ENCODE peak calls at places on chromosome 5, in five cellular contexts. One of them, this sample, is unnamed.

GRCh38 chr5:177389368-177390169 is 5.3 kb downstream of the SLC34A1 start:
- DNase-seq in mesenchymal stem cell: peak
- DNase-seq in H1: no peak
- DNase-seq in trophoblast cell: peak
- DNase-seq in H9: peak
- DNase-seq in this sample: no peak

GRCh38 chr5:32174011-32174866 is at the start of gene GOLPH3:
- DNase-seq in mesenchymal stem cell: peak
- DNase-seq in H1: peak
- DNase-seq in trophoblast cell: peak
- DNase-seq in H9: peak
- DNase-seq in this sample: peak

GRCh38 chr5:19837536-19838179 is 150.3 kb downstream of the CDH18 start:
- DNase-seq in mesenchymal stem cell: peak
- DNase-seq in H1: no peak
- DNase-seq in trophoblast cell: no peak
- DNase-seq in H9: no peak
- DNase-seq in this sample: no peak

GRCh38 chr5:30041291-30041690 is 1152.2 kb upstream of the CDH6 start:
- DNase-seq in mesenchymal stem cell: no peak
- DNase-seq in H1: no peak
- DNase-seq in trophoblast cell: no peak
- DNase-seq in H9: no peak
- DNase-seq in this sample: no peak

GRCh38 chr5:150114102-150114641 is 27.8 kb upstream of the CSF1R start:
- DNase-seq in mesenchymal stem cell: no peak
- DNase-seq in H1: peak
- DNase-seq in trophoblast cell: no peak
- DNase-seq in H9: peak
- DNase-seq in this sample: no peak

GRCh38 chr5:1437452-1437851 is 7.8 kb downstream of the SLC6A3 start:
- DNase-seq in mesenchymal stem cell: peak
- DNase-seq in H1: no peak
- DNase-seq in trophoblast cell: peak
- DNase-seq in H9: peak
- DNase-seq in this sample: no peak

GRCh38 chr5:156753846-156754245 is 96.2 kb upstream of the PPP1R2B start:
- DNase-seq in mesenchymal stem cell: no peak
- DNase-seq in H1: no peak
- DNase-seq in trophoblast cell: no peak
- DNase-seq in H9: no peak
- DNase-seq in this sample: no peak

GRCh38 chr5:96829336-96829735 is 21.6 kb upstream of the ERAP1 start:
- DNase-seq in mesenchymal stem cell: no peak
- DNase-seq in H1: no peak
- DNase-seq in trophoblast cell: no peak
- DNase-seq in H9: no peak
- DNase-seq in this sample: no peak

GRCh38 chr5:134275822-134276221 is 49.9 kb upstream of the PPP2CA start:
- DNase-seq in mesenchymal stem cell: peak
- DNase-seq in H1: no peak
- DNase-seq in trophoblast cell: no peak
- DNase-seq in H9: no peak
- DNase-seq in this sample: no peak

GRCh38 chr5:141338538-141339306 is at the start of gene PCDHGA2:
- DNase-seq in mesenchymal stem cell: no peak
- DNase-seq in H1: no peak
- DNase-seq in trophoblast cell: no peak
- DNase-seq in H9: peak
- DNase-seq in this sample: no peak

GRCh38 chr5:100904259-100904822 is 1.3 kb upstream of the ST8SIA4 start:
- DNase-seq in mesenchymal stem cell: no peak
- DNase-seq in H1: no peak
- DNase-seq in trophoblast cell: peak
- DNase-seq in H9: peak
- DNase-seq in this sample: no peak

GRCh38 chr5:53469946-53470687 is 10.3 kb upstream of the FST start:
- DNase-seq in mesenchymal stem cell: no peak
- DNase-seq in H1: no peak
- DNase-seq in trophoblast cell: peak
- DNase-seq in H9: no peak
- DNase-seq in this sample: no peak

GRCh38 chr5:169064093-169064492 is 236.8 kb downstream of the SLIT3 start:
- DNase-seq in mesenchymal stem cell: no peak
- DNase-seq in H1: no peak
- DNase-seq in trophoblast cell: no peak
- DNase-seq in H9: no peak
- DNase-seq in this sample: no peak

GRCh38 chr5:133655966-133656365 is 43.6 kb upstream of the FSTL4 start:
- DNase-seq in mesenchymal stem cell: no peak
- DNase-seq in H1: no peak
- DNase-seq in trophoblast cell: no peak
- DNase-seq in H9: no peak
- DNase-seq in this sample: no peak

GRCh38 chr5:67414712-67415111 is 218.1 kb upstream of the CD180 start:
- DNase-seq in mesenchymal stem cell: no peak
- DNase-seq in H1: no peak
- DNase-seq in trophoblast cell: peak
- DNase-seq in H9: peak
- DNase-seq in this sample: no peak

GRCh38 chr5:117393125-117393524 is 818.5 kb upstream of the SEMA6A start:
- DNase-seq in mesenchymal stem cell: no peak
- DNase-seq in H1: no peak
- DNase-seq in trophoblast cell: no peak
- DNase-seq in H9: no peak
- DNase-seq in this sample: no peak

GRCh38 chr5:80207832-80208231 is 48.0 kb downstream of the SERINC5 start:
- DNase-seq in mesenchymal stem cell: no peak
- DNase-seq in H1: no peak
- DNase-seq in trophoblast cell: no peak
- DNase-seq in H9: no peak
- DNase-seq in this sample: no peak

GRCh38 chr5:134626369-134627014 is 6.1 kb downstream of the SAR1B start:
- DNase-seq in mesenchymal stem cell: peak
- DNase-seq in H1: no peak
- DNase-seq in trophoblast cell: peak
- DNase-seq in H9: no peak
- DNase-seq in this sample: no peak

GRCh38 chr5:79936644-79937216 is 54.3 kb downstream of the MTX3 start:
- DNase-seq in mesenchymal stem cell: no peak
- DNase-seq in H1: no peak
- DNase-seq in trophoblast cell: no peak
- DNase-seq in H9: no peak
- DNase-seq in this sample: no peak

GRCh38 chr5:178318893-178319292 is 86.3 kb upstream of the PHYKPL start:
- DNase-seq in mesenchymal stem cell: no peak
- DNase-seq in H1: no peak
- DNase-seq in trophoblast cell: no peak
- DNase-seq in H9: no peak
- DNase-seq in this sample: no peak

GRCh38 chr5:60685700-60686099 is 14.3 kb downstream of the DEPDC1B start:
- DNase-seq in mesenchymal stem cell: peak
- DNase-seq in H1: no peak
- DNase-seq in trophoblast cell: no peak
- DNase-seq in H9: no peak
- DNase-seq in this sample: no peak

GRCh38 chr5:137819768-137820167 is 47.9 kb upstream of the MYOT start:
- DNase-seq in mesenchymal stem cell: no peak
- DNase-seq in H1: no peak
- DNase-seq in trophoblast cell: no peak
- DNase-seq in H9: no peak
- DNase-seq in this sample: no peak

GRCh38 chr5:156706631-156707030 is 143.5 kb upstream of the PPP1R2B start:
- DNase-seq in mesenchymal stem cell: no peak
- DNase-seq in H1: no peak
- DNase-seq in trophoblast cell: no peak
- DNase-seq in H9: no peak
- DNase-seq in this sample: no peak

GRCh38 chr5:65672787-65673186 is 48.0 kb downstream of the SHLD3 start:
- DNase-seq in mesenchymal stem cell: peak
- DNase-seq in H1: no peak
- DNase-seq in trophoblast cell: peak
- DNase-seq in H9: no peak
- DNase-seq in this sample: no peak

GRCh38 chr5:124648902-124649467 is 97.5 kb downstream of the ZNF608 start:
- DNase-seq in mesenchymal stem cell: no peak
- DNase-seq in H1: peak
- DNase-seq in trophoblast cell: no peak
- DNase-seq in H9: no peak
- DNase-seq in this sample: no peak

GRCh38 chr5:168879929-168880328 is 300.8 kb upstream of the PANK3 start:
- DNase-seq in mesenchymal stem cell: no peak
- DNase-seq in H1: no peak
- DNase-seq in trophoblast cell: no peak
- DNase-seq in H9: no peak
- DNase-seq in this sample: no peak

GRCh38 chr5:55604611-55605067 is 69.9 kb upstream of the PLPP1 start:
- DNase-seq in mesenchymal stem cell: peak
- DNase-seq in H1: peak
- DNase-seq in trophoblast cell: peak
- DNase-seq in H9: no peak
- DNase-seq in this sample: no peak

GRCh38 chr5:616342-617039 is 4.4 kb downstream of the CEP72 start:
- DNase-seq in mesenchymal stem cell: peak
- DNase-seq in H1: no peak
- DNase-seq in trophoblast cell: no peak
- DNase-seq in H9: no peak
- DNase-seq in this sample: no peak

GRCh38 chr5:56522972-56523371 is 289.8 kb upstream of the ANKRD55 start:
- DNase-seq in mesenchymal stem cell: peak
- DNase-seq in H1: no peak
- DNase-seq in trophoblast cell: peak
- DNase-seq in H9: no peak
- DNase-seq in this sample: no peak

GRCh38 chr5:140821375-140822280 is at the start of gene PCDHA5:
- DNase-seq in mesenchymal stem cell: no peak
- DNase-seq in H1: no peak
- DNase-seq in trophoblast cell: peak
- DNase-seq in H9: no peak
- DNase-seq in this sample: no peak

GRCh38 chr5:61822584-61822983 is 483.4 kb upstream of the KIF2A start:
- DNase-seq in mesenchymal stem cell: no peak
- DNase-seq in H1: no peak
- DNase-seq in trophoblast cell: no peak
- DNase-seq in H9: no peak
- DNase-seq in this sample: no peak

GRCh38 chr5:38789777-38790176 is 56.0 kb upstream of the OSMR start:
- DNase-seq in mesenchymal stem cell: no peak
- DNase-seq in H1: no peak
- DNase-seq in trophoblast cell: no peak
- DNase-seq in H9: no peak
- DNase-seq in this sample: no peak
- H2BK12ac ChIP-seq in mesenchymal stem cell: no peak
- H2BK12ac ChIP-seq in H1: no peak
- H2BK12ac ChIP-seq in trophoblast cell: no peak
- H2BK12ac ChIP-seq in H9: no peak
- H2BK12ac ChIP-seq in this sample: no peak

DNA sequence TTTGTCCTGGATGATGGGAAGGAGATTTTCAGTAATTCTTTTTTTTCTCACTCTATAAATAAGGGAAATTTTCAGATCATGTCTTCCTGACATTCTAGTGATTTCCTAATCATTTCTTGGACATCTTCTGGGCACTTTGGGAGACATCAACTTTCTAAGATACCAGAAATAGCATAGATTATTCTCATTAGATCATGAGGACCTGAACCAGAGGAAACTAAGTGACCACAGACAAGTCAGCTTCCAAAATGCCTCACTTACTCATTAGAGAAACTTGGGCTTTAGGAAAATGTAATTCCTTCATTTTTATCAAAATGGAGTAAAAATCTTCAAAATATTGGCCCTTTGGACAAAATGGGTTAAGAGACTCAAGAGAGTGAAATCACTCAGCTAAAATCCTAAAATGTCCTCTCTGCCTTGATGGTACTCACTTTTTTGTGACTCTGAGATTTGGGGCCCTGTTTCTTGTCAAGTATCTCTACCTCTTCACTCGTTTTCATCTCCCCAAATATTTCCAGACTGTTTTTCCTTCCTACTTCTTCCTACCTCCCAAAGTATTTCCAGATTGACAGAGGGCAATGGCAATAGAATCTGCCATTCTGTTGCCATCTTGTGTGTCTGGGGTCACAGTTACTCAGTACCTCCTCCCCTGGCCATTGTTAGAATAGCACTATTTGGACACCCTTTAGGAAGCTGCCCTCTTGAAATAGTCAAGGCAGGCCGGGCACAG is 194.5 kb downstream of the NR3C1 start:
- DNase-seq in mesenchymal stem cell: no peak
- DNase-seq in H1: no peak
- DNase-seq in trophoblast cell: no peak
- DNase-seq in H9: no peak
- DNase-seq in this sample: no peak
- H3K4ac ChIP-seq in mesenchymal stem cell: no peak
- H3K4ac ChIP-seq in H1: no peak
- H3K4ac ChIP-seq in trophoblast cell: no peak
- H3K4ac ChIP-seq in H9: no peak
- H3K4ac ChIP-seq in this sample: no peak

DNA sequence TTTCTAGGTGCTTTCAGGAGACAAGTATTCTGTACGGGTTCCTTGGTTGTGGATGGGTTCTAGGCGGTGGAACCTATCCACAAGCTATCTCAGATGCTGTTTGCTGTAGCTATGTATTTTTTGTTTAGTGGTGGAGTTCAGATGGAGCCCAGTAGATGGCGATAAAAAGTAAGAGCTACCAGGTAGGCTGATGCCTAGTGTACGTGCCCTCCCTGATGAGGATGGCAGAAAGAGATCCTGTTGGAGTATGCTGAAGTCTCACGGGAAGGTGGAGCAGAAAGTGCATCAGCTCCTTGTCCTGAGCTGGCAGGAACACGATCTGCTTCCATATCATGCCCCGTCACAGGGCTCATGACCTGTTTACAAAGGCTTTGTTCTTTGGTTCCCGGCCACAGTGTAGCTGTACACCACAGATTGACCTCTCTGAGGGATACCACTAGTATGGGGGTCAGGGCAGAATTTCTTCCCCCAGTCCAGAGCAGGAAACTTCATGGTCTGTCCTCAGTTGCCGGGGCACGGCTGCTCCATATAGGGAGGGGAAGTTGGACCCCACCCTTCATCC is 12.6 kb upstream of the UGT3A2 start:
- DNase-seq in mesenchymal stem cell: peak
- DNase-seq in H1: peak
- DNase-seq in trophoblast cell: peak
- DNase-seq in H9: peak
- DNase-seq in this sample: peak
- H2BK12ac ChIP-seq in mesenchymal stem cell: no peak
- H2BK12ac ChIP-seq in H1: no peak
- H2BK12ac ChIP-seq in trophoblast cell: no peak
- H2BK12ac ChIP-seq in H9: no peak
- H2BK12ac ChIP-seq in this sample: no peak

DNA sequence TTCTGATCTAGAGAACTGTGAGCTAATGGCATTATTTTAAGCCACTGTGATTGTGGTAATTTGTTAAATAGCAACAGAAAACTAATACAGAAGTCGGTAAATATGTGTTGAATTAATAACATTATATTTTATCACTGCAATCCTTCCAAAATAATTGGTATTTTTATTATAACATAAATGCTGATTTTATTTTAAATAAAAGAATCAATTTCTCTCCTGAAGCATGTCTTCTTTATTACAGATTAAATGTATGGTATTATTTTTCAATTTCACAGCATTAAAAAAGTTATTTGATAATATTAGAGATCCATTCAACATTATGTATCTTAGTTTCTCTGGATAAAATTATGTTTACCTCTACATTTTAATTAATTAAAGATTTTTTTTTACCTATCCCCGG is 165.5 kb upstream of the EDIL3 start:
- DNase-seq in mesenchymal stem cell: no peak
- DNase-seq in H1: no peak
- DNase-seq in trophoblast cell: no peak
- DNase-seq in H9: no peak
- DNase-seq in this sample: no peak
- H3K4ac ChIP-seq in mesenchymal stem cell: no peak
- H3K4ac ChIP-seq in H1: no peak
- H3K4ac ChIP-seq in trophoblast cell: no peak
- H3K4ac ChIP-seq in H9: no peak
- H3K4ac ChIP-seq in this sample: no peak

This sample was measured in neuronal stem cell.